ENCODE peak calls at places on chromosomes 4 and X, in nine cellular contexts. F, R, A, M, E, Y, O, K and W are unnamed samples. For H3K27me3, the result is how much of the 10 kb centered on the place peaks cover.

GRCh38 chr4:148059617-148060180 is 327.8 kb downstream of the ARHGAP10 start:
- DNase-seq in F (no peak), R (no peak), A (no peak), M (no peak), E (no peak), Y (no peak), O (no peak), K (no peak), W (no peak)

GRCh38 chr4:47528651-47529050 is 43.6 kb downstream of the ATP10D start:
- DNase-seq in F (no peak), R (no peak), A (no peak), M (no peak), E (no peak), Y (no peak), O (no peak), K (no peak), W (no peak)

GRCh38 chrX:37847733-37848197 is 394 bp upstream of the DYNLT3 start:
- DNase-seq in F (no peak), R (no peak), A (no peak), M (no peak), E (no peak), Y (no peak), O (no peak), K (no peak), W (no peak)

GRCh38 chrX:108097380-108097779 is 5.8 kb downstream of the ATG4A start:
- DNase-seq in F (no peak), R (no peak), A (no peak), M (no peak), E (no peak), Y (no peak), O (no peak), K (no peak), W (no peak)

GRCh38 chr4:153788419-153789276 is at the start of gene SFRP2:
- DNase-seq in F (peak), R (no peak), A (peak), M (peak), E (no peak), Y (no peak), O (no peak), K (peak), W (no peak)

GRCh38 chr4:42656986-42657792 is at the start of gene ATP8A1:
- DNase-seq in F (peak), R (peak), A (peak), M (peak), E (peak), Y (peak), O (peak), K (peak), W (peak)

GRCh38 chrX:12997898-12998687 is 23.2 kb downstream of the TMSB4X start:
- DNase-seq in F (no peak), R (no peak), A (no peak), M (no peak), E (peak), Y (no peak), O (no peak), K (no peak), W (no peak)

GRCh38 chr4:181566490-181566889 is 676.7 kb upstream of the TENM3 start:
- DNase-seq in F (no peak), R (no peak), A (no peak), M (no peak), E (no peak), Y (no peak), O (no peak), K (peak), W (no peak)

GRCh38 chrX:36963069-36963808 is 44.9 kb upstream of the FAM47C start:
- DNase-seq in F (no peak), R (no peak), A (no peak), M (no peak), E (no peak), Y (no peak), O (no peak), K (no peak), W (no peak)

GRCh38 chr4:31918891-31919290 is 1198.7 kb downstream of the PCDH7 start:
- DNase-seq in F (no peak), R (no peak), A (no peak), M (no peak), E (no peak), Y (no peak), O (no peak), K (no peak), W (no peak)

GRCh38 chr4:66266035-66266434 is 595.7 kb upstream of the EPHA5 start:
- DNase-seq in F (no peak), R (no peak), A (no peak), M (peak), E (no peak), Y (no peak), O (no peak), K (no peak), W (no peak)

GRCh38 chr4:40662962-40663604 is 33.4 kb upstream of the RBM47 start:
- DNase-seq in F (no peak), R (no peak), A (no peak), M (no peak), E (no peak), Y (peak), O (no peak), K (no peak), W (no peak)

GRCh38 chr4:106618920-106619319 is 250.3 kb upstream of the GIMD1 start:
- DNase-seq in F (no peak), R (no peak), A (no peak), M (no peak), E (no peak), Y (no peak), O (no peak), K (no peak), W (no peak)

GRCh38 chrX:723781-724180 is 93.2 kb downstream of the SHOX start:
- DNase-seq in F (no peak), R (no peak), A (no peak), M (no peak), E (no peak), Y (no peak), O (no peak), K (no peak), W (no peak)

GRCh38 chr4:48169636-48170035 is 35.6 kb upstream of the TXK start:
- DNase-seq in F (no peak), R (no peak), A (no peak), M (no peak), E (no peak), Y (no peak), O (no peak), K (no peak), W (no peak)

GRCh38 chr4:1360423-1361283 is 13.6 kb downstream of the UVSSA start:
- DNase-seq in F (no peak), R (peak), A (no peak), M (no peak), E (no peak), Y (peak), O (no peak), K (peak), W (no peak)

GRCh38 chr4:2799971-2800690 is 7.2 kb downstream of the SH3BP2 start:
- DNase-seq in F (peak), R (peak), A (no peak), M (no peak), E (no peak), Y (no peak), O (peak), K (no peak), W (no peak)

GRCh38 chrX:149248073-149248625 is 257.0 kb downstream of the IDS start:
- DNase-seq in F (no peak), R (no peak), A (no peak), M (no peak), E (no peak), Y (no peak), O (no peak), K (no peak), W (no peak)

GRCh38 chrX:151082077-151082948 is 94.1 kb upstream of the GPR50 start:
- DNase-seq in F (peak), R (peak), A (peak), M (peak), E (peak), Y (peak), O (peak), K (peak), W (no peak)

GRCh38 chrX:107678957-107679740 is 50.8 kb downstream of the PRPS1 start:
- DNase-seq in F (peak), R (peak), A (peak), M (no peak), E (peak), Y (no peak), O (peak), K (no peak), W (peak)

GRCh38 chrX:13652256-13653021 is 502 bp upstream of the TCEANC start:
- DNase-seq in F (no peak), R (no peak), A (no peak), M (no peak), E (no peak), Y (no peak), O (no peak), K (peak), W (no peak)

GRCh38 chr4:27148211-27148895 is 287.7 kb downstream of the STIM2 start:
- DNase-seq in F (no peak), R (no peak), A (no peak), M (no peak), E (no peak), Y (no peak), O (no peak), K (no peak), W (peak)

GRCh38 chr4:29467044-29467717 is 1253.0 kb upstream of the PCDH7 start:
- DNase-seq in F (no peak), R (no peak), A (no peak), M (no peak), E (no peak), Y (no peak), O (no peak), K (no peak), W (no peak)

GRCh38 chr4:100981447-100982204 is 365.7 kb downstream of the PPP3CA start:
- DNase-seq in F (no peak), R (no peak), A (no peak), M (no peak), E (no peak), Y (no peak), O (no peak), K (no peak), W (no peak)

GRCh38 chr4:121676388-121677075 is 20.2 kb downstream of the ANXA5 start:
- DNase-seq in F (no peak), R (no peak), A (no peak), M (no peak), E (no peak), Y (peak), O (no peak), K (no peak), W (no peak)

GRCh38 chr4:121674696-121675095 is 22.1 kb downstream of the ANXA5 start:
- DNase-seq in F (no peak), R (no peak), A (no peak), M (no peak), E (no peak), Y (no peak), O (no peak), K (no peak), W (no peak)

GRCh38 chr4:121677524-121677923 is 19.3 kb downstream of the ANXA5 start:
- DNase-seq in F (no peak), R (no peak), A (no peak), M (no peak), E (no peak), Y (no peak), O (no peak), K (no peak), W (no peak)

GRCh38 chr4:121674191-121674590 is 22.6 kb downstream of the ANXA5 start:
- DNase-seq in F (no peak), R (no peak), A (no peak), M (no peak), E (no peak), Y (no peak), O (no peak), K (no peak), W (no peak)

GRCh38 chr4:121675715-121676114 is 21.1 kb downstream of the ANXA5 start:
- DNase-seq in F (no peak), R (no peak), A (no peak), M (no peak), E (no peak), Y (peak), O (no peak), K (no peak), W (no peak)
- TF ChIP-seq CTCF in F (no peak), R (no peak), A (no peak), M (peak), E (no peak), Y (peak), O (no peak), K (no peak), W (no peak)

GRCh38 chrX:133987188-133987587 is 1.8 kb upstream of the GPC3 start:
- DNase-seq in F (no peak), R (no peak), A (no peak), M (no peak), E (no peak), Y (peak), O (no peak), K (no peak), W (no peak)
- TF ChIP-seq EP300 in F (no peak), R (no peak), A (no peak), M (no peak), E (no peak), Y (peak), O (no peak), K (no peak), W (no peak)

GRCh38 chr4:58808817-58809216 is 1698.6 kb upstream of the IGFBP7 start:
- DNase-seq in F (no peak), R (no peak), A (no peak), M (no peak), E (no peak), Y (no peak), O (no peak), K (no peak), W (no peak)
- H3K27me3 ChIP-seq in F (under half), R (under half), A (under half), M (under half), E (under half), Y (under half), O (under half), K (under half), W (under half)

DNA sequence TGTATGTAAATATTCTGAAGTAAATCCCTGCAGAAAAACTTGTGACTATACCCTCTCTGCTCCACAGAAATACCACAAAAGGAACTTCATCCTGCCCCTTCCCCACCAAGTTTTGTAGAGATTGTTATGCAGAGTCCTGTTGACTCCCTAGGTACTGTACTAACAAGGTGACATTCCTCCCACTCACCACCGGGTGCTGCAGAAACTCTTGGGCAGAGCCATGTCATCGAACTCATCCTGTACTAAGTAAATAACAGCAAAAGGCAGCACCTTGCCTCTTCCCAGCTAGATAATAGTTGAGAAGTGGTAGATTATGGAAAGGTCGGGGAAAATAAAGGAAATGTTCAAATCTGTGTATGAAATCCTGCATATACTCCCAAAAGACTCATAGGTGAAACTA is 233.3 kb downstream of the STPG2 start:
- DNase-seq in F (no peak), R (no peak), A (no peak), M (peak), E (no peak), Y (no peak), O (no peak), K (no peak), W (no peak)
- TF ChIP-seq CTCF in F (no peak), R (no peak), A (no peak), M (peak), E (no peak), Y (no peak), O (no peak), K (peak), W (no peak)